ENCODE peak calls at places on chromosomes 5 and 9, in nine cellular contexts. P, W, T, K, U, E, Z, C and L are unnamed samples.

GRCh38 chr9:69949396-69949795 is 94.3 kb upstream of the MAMDC2 start:
- DNase-seq in P (no peak), W (no peak), T (peak), K (peak), U (no peak), E (no peak), Z (no peak), C (no peak), L (no peak)

GRCh38 chr5:15995206-15996052 is 184.2 kb downstream of the MARCHF11 start:
- DNase-seq in P (no peak), W (peak), T (peak), K (peak), U (peak), E (no peak), Z (no peak), C (no peak), L (peak)

GRCh38 chr5:57693488-57694305 is 211.1 kb upstream of the ACTBL2 start:
- DNase-seq in P (no peak), W (no peak), T (peak), K (no peak), U (no peak), E (no peak), Z (no peak), C (no peak), L (no peak)

GRCh38 chr9:125495137-125496119 is 211.6 kb downstream of the MAPKAP1 start:
- DNase-seq in P (no peak), W (no peak), T (peak), K (peak), U (no peak), E (no peak), Z (no peak), C (no peak), L (no peak)

GRCh38 chr5:158676642-158677489 is 422.9 kb downstream of the EBF1 start:
- DNase-seq in P (no peak), W (peak), T (no peak), K (no peak), U (no peak), E (no peak), Z (no peak), C (no peak), L (no peak)

GRCh38 chr9:70390922-70391321 is 23.5 kb downstream of the KLF9 start:
- DNase-seq in P (no peak), W (no peak), T (no peak), K (peak), U (peak), E (no peak), Z (no peak), C (no peak), L (no peak)

GRCh38 chr5:154071799-154072781 is 33.3 kb downstream of the MFAP3 start:
- DNase-seq in P (peak), W (peak), T (peak), K (peak), U (peak), E (peak), Z (peak), C (no peak), L (peak)

GRCh38 chr5:2123874-2124273 is 241.1 kb upstream of the IRX4 start:
- DNase-seq in P (no peak), W (no peak), T (no peak), K (no peak), U (no peak), E (no peak), Z (no peak), C (no peak), L (no peak)

GRCh38 chr5:135011355-135012032 is 22.5 kb downstream of the PITX1 start:
- DNase-seq in P (no peak), W (no peak), T (no peak), K (no peak), U (no peak), E (no peak), Z (no peak), C (no peak), L (no peak)

GRCh38 chr5:60092671-60093422 is 199.3 kb upstream of the PDE4D start:
- DNase-seq in P (no peak), W (no peak), T (peak), K (peak), U (no peak), E (no peak), Z (no peak), C (no peak), L (peak)

GRCh38 chr5:16577677-16578076 is 39.1 kb downstream of the RETREG1 start:
- DNase-seq in P (no peak), W (no peak), T (no peak), K (no peak), U (no peak), E (no peak), Z (no peak), C (no peak), L (no peak)

GRCh38 chr9:114233806-114234205 is 78.5 kb downstream of the COL27A1 start:
- DNase-seq in P (no peak), W (no peak), T (no peak), K (no peak), U (no peak), E (no peak), Z (peak), C (no peak), L (no peak)

GRCh38 chr5:38060354-38060753 is 198.0 kb upstream of the EGFLAM start:
- DNase-seq in P (no peak), W (no peak), T (peak), K (peak), U (no peak), E (no peak), Z (no peak), C (no peak), L (peak)

GRCh38 chr9:101636247-101636646 is 41.5 kb upstream of the PPP3R2 start:
- DNase-seq in P (no peak), W (no peak), T (no peak), K (no peak), U (no peak), E (no peak), Z (no peak), C (no peak), L (no peak)

GRCh38 chr9:133762488-133763271 is 24.5 kb upstream of the SARDH start:
- DNase-seq in P (no peak), W (no peak), T (no peak), K (no peak), U (no peak), E (no peak), Z (no peak), C (no peak), L (no peak)

GRCh38 chr5:111386832-111387162 is 125.5 kb downstream of the STARD4 start:
- DNase-seq in P (no peak), W (no peak), T (no peak), K (no peak), U (no peak), E (no peak), Z (no peak), C (no peak), L (no peak)

GRCh38 chr9:136120119-136120393 is 1.4 kb upstream of the TMEM250 start:
- DNase-seq in P (no peak), W (no peak), T (no peak), K (no peak), U (no peak), E (no peak), Z (no peak), C (no peak), L (no peak)

GRCh38 chr9:32508728-32509127 is 17.3 kb downstream of the RIGI start:
- DNase-seq in P (no peak), W (no peak), T (no peak), K (no peak), U (no peak), E (no peak), Z (no peak), C (no peak), L (no peak)

GRCh38 chr5:11390369-11390768 is 513.9 kb downstream of the CTNND2 start:
- DNase-seq in P (no peak), W (no peak), T (peak), K (peak), U (no peak), E (no peak), Z (no peak), C (no peak), L (no peak)

GRCh38 chr5:135348920-135349319 is 50.1 kb downstream of the MACROH2A1 start:
- DNase-seq in P (no peak), W (no peak), T (peak), K (no peak), U (no peak), E (no peak), Z (no peak), C (no peak), L (no peak)

GRCh38 chr9:93305497-93306020 is 121.6 kb downstream of the WNK2 start:
- DNase-seq in P (no peak), W (no peak), T (no peak), K (no peak), U (no peak), E (peak), Z (no peak), C (no peak), L (no peak)

GRCh38 chr9:91148306-91148705 is 213.4 kb downstream of the AUH start:
- DNase-seq in P (no peak), W (no peak), T (no peak), K (no peak), U (no peak), E (no peak), Z (no peak), C (no peak), L (no peak)

GRCh38 chr5:143781993-143782520 is 29.9 kb upstream of the HMHB1 start:
- DNase-seq in P (no peak), W (no peak), T (peak), K (peak), U (peak), E (no peak), Z (no peak), C (no peak), L (no peak)

GRCh38 chr5:150245111-150245789 is 44.3 kb downstream of the CAMK2A start:
- DNase-seq in P (no peak), W (peak), T (peak), K (no peak), U (no peak), E (no peak), Z (peak), C (no peak), L (no peak)

GRCh38 chr5:25181249-25181648 is 536.5 kb upstream of the CDH10 start:
- DNase-seq in P (no peak), W (no peak), T (no peak), K (no peak), U (no peak), E (no peak), Z (no peak), C (no peak), L (no peak)

GRCh38 chr5:78779262-78779661 is 130.7 kb upstream of the LHFPL2 start:
- DNase-seq in P (no peak), W (no peak), T (peak), K (no peak), U (no peak), E (no peak), Z (no peak), C (no peak), L (no peak)

GRCh38 chr5:147479949-147480348 is 29.9 kb downstream of the DPYSL3 start:
- DNase-seq in P (no peak), W (no peak), T (peak), K (peak), U (peak), E (peak), Z (no peak), C (no peak), L (no peak)

GRCh38 chr5:90519081-90519480 is 10.3 kb downstream of the LYSMD3 start:
- DNase-seq in P (no peak), W (no peak), T (no peak), K (no peak), U (peak), E (no peak), Z (no peak), C (no peak), L (no peak)

GRCh38 chr9:22036866-22037626 is 27.9 kb upstream of the CDKN2B start:
- DNase-seq in P (no peak), W (no peak), T (peak), K (no peak), U (no peak), E (peak), Z (no peak), C (no peak), L (no peak)

GRCh38 chr5:91174418-91174817 is 208.7 kb downstream of the ARRDC3 start:
- DNase-seq in P (no peak), W (no peak), T (no peak), K (no peak), U (no peak), E (no peak), Z (no peak), C (no peak), L (no peak)

GRCh38 chr9:133148351-133149129 is 15.2 kb downstream of the GBGT1 start:
- DNase-seq in P (no peak), W (peak), T (peak), K (peak), U (peak), E (peak), Z (peak), C (no peak), L (no peak)

GRCh38 chr9:26813247-26813646 is 79.4 kb downstream of the CAAP1 start:
- DNase-seq in P (no peak), W (no peak), T (no peak), K (peak), U (no peak), E (no peak), Z (no peak), C (no peak), L (no peak)

GRCh38 chr5:151470440-151470839 is 23.0 kb downstream of the SLC36A1 start:
- DNase-seq in P (no peak), W (no peak), T (peak), K (peak), U (no peak), E (no peak), Z (no peak), C (no peak), L (no peak)

GRCh38 chr9:4353236-4353635 is 53.4 kb upstream of the GLIS3 start:
- DNase-seq in P (no peak), W (no peak), T (peak), K (no peak), U (no peak), E (no peak), Z (no peak), C (no peak), L (no peak)

GRCh38 chr5:171252674-171253073 is 56.4 kb upstream of the TLX3 start:
- DNase-seq in P (no peak), W (no peak), T (no peak), K (no peak), U (no peak), E (no peak), Z (no peak), C (no peak), L (no peak)

DNA sequence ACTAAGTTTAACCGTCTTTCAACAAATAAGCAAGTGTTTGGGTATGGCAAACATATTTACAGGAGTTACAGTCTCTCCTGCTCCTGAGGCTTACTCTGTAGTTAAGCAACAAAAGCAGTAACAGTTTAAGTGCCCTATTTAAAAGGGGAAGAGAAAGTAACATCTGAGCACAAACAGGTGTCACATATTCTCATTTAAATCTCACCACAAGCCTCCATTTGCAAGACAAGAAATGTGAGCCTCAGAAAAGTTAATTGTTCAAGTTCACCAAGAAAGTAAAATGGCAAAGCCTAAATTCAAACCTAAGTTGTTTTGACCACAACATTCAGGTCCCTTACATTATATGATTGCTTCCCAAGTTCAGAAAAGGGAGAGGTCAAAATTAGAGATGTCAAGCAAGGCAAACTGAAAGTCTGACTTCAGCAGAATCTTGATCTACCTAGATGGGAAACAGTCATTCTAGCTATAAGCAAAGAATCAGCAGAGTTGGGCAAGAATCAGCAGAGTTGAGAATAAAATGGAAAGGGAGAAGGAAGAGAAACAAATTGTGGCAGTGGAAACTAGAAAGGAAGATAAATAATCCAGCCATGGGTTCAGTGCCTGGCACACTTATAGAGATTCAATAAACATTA is 93.4 kb downstream of the STRBP start:
- DNase-seq in P (no peak), W (no peak), T (no peak), K (no peak), U (no peak), E (no peak), Z (no peak), C (no peak), L (no peak)
- H3K4me3 ChIP-seq in P (no peak), W (no peak), T (no peak), K (no peak), U (no peak), E (no peak), Z (no peak), C (no peak), L (no peak)

DNA sequence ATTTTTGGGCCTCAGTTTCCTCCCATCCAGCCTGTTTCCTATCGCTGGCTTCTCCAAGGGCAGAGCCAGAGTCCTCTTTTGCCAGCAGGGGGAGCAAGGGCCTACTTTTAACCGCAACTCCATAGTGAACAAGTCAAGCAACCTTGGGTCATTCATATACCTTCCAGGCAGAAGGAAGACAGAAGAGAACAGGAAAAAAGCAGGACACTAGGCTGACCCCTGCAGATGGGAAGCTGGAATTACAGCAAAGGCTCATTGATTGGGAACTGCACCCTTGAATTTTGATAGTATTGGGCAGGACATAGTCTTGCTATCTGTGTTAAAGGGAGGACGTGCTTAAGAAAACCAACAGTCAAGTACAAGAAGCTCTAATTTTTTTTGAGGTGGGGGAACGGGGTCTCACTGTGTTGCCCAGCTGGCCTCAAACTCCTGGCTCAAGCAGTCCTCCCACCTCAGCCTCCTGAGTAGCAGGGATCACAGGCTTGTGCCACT is 30.1 kb downstream of the QRFP start:
- DNase-seq in P (peak), W (peak), T (peak), K (peak), U (peak), E (peak), Z (no peak), C (peak), L (peak)
- H3K27ac ChIP-seq in P (no peak), W (no peak), T (peak), K (no peak), U (no peak), E (no peak), Z (no peak), C (no peak), L (peak)

DNA sequence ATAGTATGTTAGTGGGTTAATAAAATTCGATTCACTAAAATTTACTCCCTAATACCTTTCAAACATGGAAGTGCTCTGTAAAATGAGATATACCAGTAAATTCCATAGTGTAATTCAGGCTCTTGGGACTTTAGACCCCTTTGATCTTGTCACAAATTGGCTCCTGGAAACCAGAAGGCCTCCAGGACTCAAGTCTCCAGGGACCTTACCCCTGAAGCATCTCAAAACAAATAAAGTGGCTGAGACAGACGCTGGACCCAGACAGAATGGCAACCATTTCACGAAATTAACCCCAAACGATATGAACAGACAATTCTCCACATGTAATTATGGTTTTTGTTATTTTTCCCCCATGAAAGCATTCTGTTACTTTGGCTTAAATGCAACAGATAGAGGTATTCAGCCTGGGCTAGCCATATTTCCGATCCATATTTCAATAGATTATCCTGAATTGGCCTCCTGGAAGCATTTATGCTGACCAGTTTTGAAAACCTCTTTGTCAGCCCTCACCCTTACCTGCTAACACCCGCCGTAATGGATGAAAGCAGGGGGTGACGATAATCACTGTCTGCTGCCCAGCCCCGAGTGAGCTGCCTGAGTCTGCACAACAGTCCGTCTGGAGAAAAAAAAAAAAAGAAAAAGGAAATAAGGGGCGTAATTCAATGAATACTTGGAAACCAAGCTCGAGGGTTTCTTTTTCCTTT is 34.1 kb upstream of the EFNA5 start:
- DNase-seq in P (no peak), W (no peak), T (peak), K (peak), U (no peak), E (no peak), Z (no peak), C (no peak), L (no peak)
- H3K4me3 ChIP-seq in P (no peak), W (no peak), T (peak), K (no peak), U (peak), E (no peak), Z (no peak), C (no peak), L (peak)

GRCh38 chr5:138541511-138541910 is 1.5 kb downstream of the ETF1 start:
- DNase-seq in P (no peak), W (no peak), T (peak), K (peak), U (no peak), E (no peak), Z (no peak), C (no peak), L (no peak)

GRCh38 chr5:138538943-138539627 is 4.0 kb downstream of the ETF1 start:
- DNase-seq in P (no peak), W (no peak), T (no peak), K (no peak), U (no peak), E (no peak), Z (no peak), C (no peak), L (no peak)

GRCh38 chr5:138542120-138542955 is 698 bp downstream of the ETF1 start:
- DNase-seq in P (peak), W (no peak), T (peak), K (peak), U (peak), E (no peak), Z (no peak), C (no peak), L (no peak)

GRCh38 chr5:138536665-138537315 is 6.2 kb downstream of the ETF1 start:
- DNase-seq in P (no peak), W (peak), T (peak), K (peak), U (peak), E (no peak), Z (no peak), C (no peak), L (peak)

GRCh38 chr5:138539791-138540190 is 3.2 kb downstream of the ETF1 start:
- DNase-seq in P (no peak), W (no peak), T (no peak), K (no peak), U (no peak), E (no peak), Z (no peak), C (no peak), L (no peak)
- H3K27ac ChIP-seq in P (no peak), W (no peak), T (no peak), K (no peak), U (no peak), E (no peak), Z (peak), C (no peak), L (no peak)

GRCh38 chr5:9546973-9547947 is 1.4 kb upstream of the SEMA5A start:
- DNase-seq in P (peak), W (peak), T (peak), K (peak), U (peak), E (peak), Z (no peak), C (no peak), L (peak)
- H3K4me3 ChIP-seq in P (peak), W (peak), T (peak), K (peak), U (no peak), E (peak), Z (peak), C (peak), L (peak)

GRCh38 chr5:95873351-95873750 is 50.8 kb upstream of the GLRX start:
- DNase-seq in P (no peak), W (no peak), T (no peak), K (no peak), U (no peak), E (no peak), Z (no peak), C (no peak), L (no peak)
- H3K27ac ChIP-seq in P (no peak), W (no peak), T (peak), K (no peak), U (no peak), E (no peak), Z (no peak), C (no peak), L (no peak)

GRCh38 chr5:39426136-39426535 is 1.4 kb upstream of the DAB2 start:
- DNase-seq in P (no peak), W (no peak), T (peak), K (no peak), U (no peak), E (no peak), Z (no peak), C (no peak), L (no peak)
- H3K4me3 ChIP-seq in P (no peak), W (peak), T (peak), K (no peak), U (no peak), E (no peak), Z (peak), C (no peak), L (no peak)